ENCODE peak calls at places on chromosomes 11 and 22, in four cellular contexts. T, G, W and E are unnamed samples.

GRCh38 chr11:64996710-64997380 is at the start of gene BATF2:
- DNase-seq in T (peak; percentile 64), G (peak; percentile 94), W (no peak), E (peak; percentile 78)

GRCh38 chr11:130477646-130478203 is 29.3 kb downstream of the ADAMTS15 start:
- DNase-seq in T (peak; percentile 3), G (no peak), W (no peak), E (no peak)

GRCh38 chr11:113338730-113339129 is 24.3 kb downstream of the TTC12 start:
- DNase-seq in T (no peak), G (no peak), W (no peak), E (no peak)

GRCh38 chr11:73283316-73284035 is 11.3 kb downstream of the P2RY6 start:
- DNase-seq in T (no peak), G (no peak), W (no peak), E (no peak)

GRCh38 chr11:74627381-74627780 is 35.0 kb downstream of the POLD3 start:
- DNase-seq in T (no peak), G (no peak), W (no peak), E (no peak)

GRCh38 chr11:61870429-61871039 is 20.8 kb downstream of the FADS3 start:
- DNase-seq in T (no peak), G (no peak), W (no peak), E (no peak)

GRCh38 chr22:31106651-31107205 is 640 bp downstream of the SELENOM start:
- DNase-seq in T (no peak), G (no peak), W (no peak), E (no peak)

GRCh38 chr22:41508770-41509170 is 35.5 kb downstream of the POLR3H start:
- DNase-seq in T (no peak), G (no peak), W (no peak), E (no peak)

GRCh38 chr11:10432971-10433370 is 22.1 kb upstream of the AMPD3 start:
- DNase-seq in T (no peak), G (no peak), W (no peak), E (no peak)

GRCh38 chr11:113806403-113806802 is 26.8 kb downstream of the CLDN25 start:
- DNase-seq in T (peak; percentile 33), G (peak; percentile 64), W (no peak), E (peak; percentile 70)

GRCh38 chr11:20277014-20277413 is 86.5 kb upstream of the HTATIP2 start:
- DNase-seq in T (no peak), G (no peak), W (no peak), E (no peak)

GRCh38 chr11:110425751-110426545 is 3.8 kb upstream of the FDX1 start:
- DNase-seq in T (no peak), G (no peak), W (no peak), E (no peak)

GRCh38 chr11:27462543-27462942 is 10.0 kb downstream of the LGR4 start:
- DNase-seq in T (no peak), G (no peak), W (no peak), E (no peak)

GRCh38 chr11:91156041-91156440 is 933.2 kb upstream of the CHORDC1 start:
- DNase-seq in T (no peak), G (no peak), W (no peak), E (no peak)

GRCh38 chr22:36073476-36073875 is 44.9 kb upstream of the RBFOX2 start:
- DNase-seq in T (no peak), G (no peak), W (no peak), E (no peak)

GRCh38 chr11:118230088-118230487 is 5.3 kb upstream of the JAML start:
- DNase-seq in T (no peak), G (no peak), W (no peak), E (no peak)

GRCh38 chr22:38033522-38034277 is 23.5 kb upstream of the PICK1 start:
- DNase-seq in T (no peak), G (no peak), W (no peak), E (no peak)

GRCh38 chr11:46290598-46291309 is 13.3 kb downstream of the CREB3L1 start:
- DNase-seq in T (peak; percentile 57), G (no peak), W (no peak), E (peak; percentile 77)

GRCh38 chr22:36467042-36467810 is 14.2 kb downstream of the TXN2 start:
- DNase-seq in T (no peak), G (no peak), W (no peak), E (no peak)

GRCh38 chr11:39374963-39375698 is 2084.3 kb downstream of the LRRC4C start:
- DNase-seq in T (peak; percentile 20), G (peak; percentile 1), W (no peak), E (no peak)

GRCh38 chr11:45580399-45580798 is 85.0 kb downstream of the CHST1 start:
- DNase-seq in T (no peak), G (no peak), W (no peak), E (peak; percentile 63)

GRCh38 chr11:121687961-121688566 is 235.3 kb upstream of the SORL1-AS1 start:
- DNase-seq in T (no peak), G (no peak), W (no peak), E (no peak)

GRCh38 chr11:82898242-82898641 is 2.0 kb downstream of the PRCP start:
- DNase-seq in T (no peak), G (no peak), W (no peak), E (no peak)

GRCh38 chr11:128809128-128809527 is 58.0 kb downstream of the KCNJ1 start:
- DNase-seq in T (no peak), G (no peak), W (no peak), E (no peak)

GRCh38 chr11:14424096-14424495 is 65.1 kb upstream of the RRAS2 start:
- DNase-seq in T (no peak), G (no peak), W (no peak), E (no peak)

GRCh38 chr11:114160884-114161283 is 101.4 kb downstream of the ZBTB16 start:
- DNase-seq in T (no peak), G (no peak), W (no peak), E (no peak)

GRCh38 chr11:118911880-118912741 is 13.6 kb downstream of the BCL9L start:
- DNase-seq in T (no peak), G (peak; percentile 83), W (no peak), E (peak; percentile 86)

GRCh38 chr11:17500673-17501072 is 24.0 kb upstream of the ABCC8 start:
- DNase-seq in T (no peak), G (no peak), W (no peak), E (no peak)

GRCh38 chr11:84673753-84674152 is 953.4 kb downstream of the DLG2 start:
- DNase-seq in T (no peak), G (no peak), W (no peak), E (no peak)

GRCh38 chr22:29060931-29061330 is 700 bp downstream of the C22orf31 start:
- DNase-seq in T (no peak), G (no peak), W (no peak), E (no peak)

GRCh38 chr11:21811572-21811971 is 381.3 kb upstream of the ANO5 start:
- DNase-seq in T (no peak), G (peak; percentile 1), W (no peak), E (no peak)

GRCh38 chr22:49862408-49862776 is 8.7 kb downstream of the ZBED4 start:
- DNase-seq in T (no peak), G (no peak), W (no peak), E (no peak)

GRCh38 chr11:108561535-108561991 is 32.0 kb downstream of the EXPH5 start:
- DNase-seq in T (no peak), G (no peak), W (no peak), E (peak; percentile 26)

GRCh38 chr11:68145120-68145866 is 24.1 kb upstream of the CHKA start:
- DNase-seq in T (no peak), G (peak; percentile 92), W (no peak), E (no peak)

GRCh38 chr22:32127904-32128303 is 31.2 kb downstream of the C22orf42 start:
- DNase-seq in T (no peak), G (no peak), W (no peak), E (peak; percentile 27)
- TF ChIP-seq CTCF in T (peak; percentile 13), G (no peak), W (no peak), E (peak; percentile 80)

GRCh38 chr11:8080674-8081590 is at the start of gene TUB:
- DNase-seq in T (peak; percentile 97), G (no peak), W (no peak), E (no peak)
- TF ChIP-seq TCF12 in T (no peak), G (no peak), W (no peak), E (no peak)

GRCh38 chr22:22944268-22944985 is 56.8 kb downstream of the IGLL5 start:
- DNase-seq in T (no peak), G (no peak), W (no peak), E (no peak)

GRCh38 chr22:22941831-22942510 is 54.4 kb downstream of the IGLL5 start:
- DNase-seq in T (no peak), G (no peak), W (no peak), E (no peak)

GRCh38 chr22:22943521-22944267 is 56.1 kb downstream of the IGLL5 start:
- DNase-seq in T (peak; percentile 38), G (no peak), W (no peak), E (peak; percentile 45)

GRCh38 chr22:22940961-22941605 is 53.5 kb downstream of the IGLL5 start:
- DNase-seq in T (no peak), G (no peak), W (no peak), E (peak; percentile 37)

DNA sequence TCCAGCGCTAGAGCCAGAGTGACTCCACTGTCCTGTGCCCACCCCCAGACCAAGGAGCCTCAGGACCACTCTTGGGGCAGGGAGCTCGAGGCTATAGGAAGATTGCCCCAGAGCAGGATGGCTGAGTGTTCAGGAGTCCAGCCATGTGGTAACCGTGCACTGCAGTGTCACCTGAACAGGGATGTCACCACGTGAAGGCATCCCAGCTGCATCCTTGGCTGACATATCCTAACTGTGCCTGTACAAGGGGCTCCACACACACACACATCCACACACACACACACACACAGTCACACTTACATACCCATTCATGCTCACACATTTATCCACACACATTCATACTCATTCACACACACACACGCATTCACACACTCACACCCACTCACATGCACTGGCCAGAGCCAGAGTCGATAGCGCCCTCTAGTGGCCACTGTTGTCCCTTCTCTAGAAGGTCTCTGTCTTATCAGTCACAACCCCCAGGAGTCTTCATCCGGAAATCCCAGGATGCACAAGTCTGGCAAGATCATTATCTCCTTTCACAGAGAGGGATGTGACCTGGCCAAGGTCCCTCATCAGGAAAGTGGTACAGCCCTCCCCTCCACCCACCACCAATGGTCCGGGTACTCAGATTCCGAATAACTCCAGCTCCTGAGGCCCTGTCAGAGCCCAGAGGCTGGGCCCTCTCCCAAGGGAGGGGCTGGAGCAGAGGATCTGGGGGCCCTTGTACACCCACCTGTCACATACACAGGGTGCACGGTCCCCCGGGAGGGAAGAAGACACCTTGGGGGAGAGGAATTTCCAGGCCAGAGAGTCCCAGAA is 55.1 kb downstream of the IGLL5 start:
- DNase-seq in T (peak; percentile 80), G (peak; percentile 44), W (peak; percentile 78), E (no peak)
- TF ChIP-seq CTCF in T (peak; percentile 74), G (peak; percentile 81), W (peak; percentile 87), E (peak; percentile 78)

GRCh38 chr11:2792376-2793250 is 92.8 kb upstream of the KCNQ1OT1 start:
- DNase-seq in T (no peak), G (no peak), W (no peak), E (peak; percentile 51)
- TF ChIP-seq TCF12 in T (no peak), G (no peak), W (no peak), E (no peak)

GRCh38 chr11:60634151-60634550 is 65.3 kb upstream of the MS4A8 start:
- DNase-seq in T (no peak), G (no peak), W (peak; percentile 19), E (no peak)
- TF ChIP-seq CTCF in T (peak; percentile 48), G (no peak), W (peak; percentile 43), E (peak; percentile 65)